ENCODE peak calls at places on chromosome 9, in four cellular contexts. One of them, this sample, is unnamed.

GRCh38 chr9:106783121-106783520 is 79.8 kb upstream of the ZNF462 start:
- DNase-seq in HuH-7: no peak
- DNase-seq in GM12891: no peak
- DNase-seq in brain microvascular endothelial cell: no peak
- DNase-seq in this sample: no peak

GRCh38 chr9:126108240-126108639 is 218.4 kb upstream of the MVB12B start:
- DNase-seq in brain microvascular endothelial cell: peak
- DNase-seq in GM12891: no peak
- DNase-seq in HuH-7: peak
- DNase-seq in this sample: no peak

GRCh38 chr9:77563205-77563604 is 84.9 kb downstream of the GNA14 start:
- DNase-seq in GM12891: no peak
- DNase-seq in HuH-7: no peak
- DNase-seq in brain microvascular endothelial cell: no peak
- DNase-seq in this sample: no peak

GRCh38 chr9:136170291-136170901 is 34.5 kb downstream of the LHX3 start:
- DNase-seq in HuH-7: peak
- DNase-seq in brain microvascular endothelial cell: no peak
- DNase-seq in GM12891: peak
- DNase-seq in this sample: no peak

GRCh38 chr9:4741365-4742031 is 496 bp upstream of the AK3 start:
- DNase-seq in GM12891: no peak
- DNase-seq in brain microvascular endothelial cell: no peak
- DNase-seq in HuH-7: no peak
- DNase-seq in this sample: peak

GRCh38 chr9:27206041-27206440 is 90.9 kb downstream of the EQTN start:
- DNase-seq in GM12891: no peak
- DNase-seq in brain microvascular endothelial cell: no peak
- DNase-seq in HuH-7: no peak
- DNase-seq in this sample: no peak

GRCh38 chr9:77978086-77978781 is 53.4 kb downstream of the GNAQ start:
- DNase-seq in brain microvascular endothelial cell: no peak
- DNase-seq in GM12891: no peak
- DNase-seq in HuH-7: no peak
- DNase-seq in this sample: no peak

GRCh38 chr9:29211681-29212589 is 1638.7 kb upstream of the C9orf72 start:
- DNase-seq in brain microvascular endothelial cell: no peak
- DNase-seq in HuH-7: peak
- DNase-seq in GM12891: peak
- DNase-seq in this sample: peak

GRCh38 chr9:137368431-137369110 is 54.4 kb downstream of the EXD3 start:
- DNase-seq in GM12891: no peak
- DNase-seq in HuH-7: no peak
- DNase-seq in brain microvascular endothelial cell: no peak
- DNase-seq in this sample: no peak

GRCh38 chr9:125829743-125830142 is 82.6 kb downstream of the PBX3 start:
- DNase-seq in brain microvascular endothelial cell: no peak
- DNase-seq in HuH-7: no peak
- DNase-seq in GM12891: no peak
- DNase-seq in this sample: no peak

GRCh38 chr9:88522360-88522759 is 12.6 kb upstream of the NXNL2 start:
- DNase-seq in HuH-7: no peak
- DNase-seq in brain microvascular endothelial cell: no peak
- DNase-seq in GM12891: no peak
- DNase-seq in this sample: no peak

GRCh38 chr9:124389146-124389939 is 25.9 kb downstream of the PSMB7 start:
- DNase-seq in brain microvascular endothelial cell: no peak
- DNase-seq in HuH-7: no peak
- DNase-seq in GM12891: no peak
- DNase-seq in this sample: no peak

GRCh38 chr9:124381073-124381945 is 33.9 kb downstream of the PSMB7 start:
- DNase-seq in HuH-7: no peak
- DNase-seq in GM12891: no peak
- DNase-seq in brain microvascular endothelial cell: peak
- DNase-seq in this sample: no peak

GRCh38 chr9:19629506-19629905 is 159.3 kb downstream of the SLC24A2 start:
- DNase-seq in GM12891: no peak
- DNase-seq in brain microvascular endothelial cell: no peak
- DNase-seq in HuH-7: no peak
- DNase-seq in this sample: no peak

GRCh38 chr9:115226152-115226551 is 108.2 kb upstream of the TNC start:
- DNase-seq in GM12891: no peak
- DNase-seq in brain microvascular endothelial cell: no peak
- DNase-seq in HuH-7: no peak
- DNase-seq in this sample: no peak

GRCh38 chr9:128159073-128159783 is 837 bp upstream of the BBLN start:
- DNase-seq in HuH-7: peak
- DNase-seq in brain microvascular endothelial cell: no peak
- DNase-seq in GM12891: no peak
- DNase-seq in this sample: peak

GRCh38 chr9:14245901-14246525 is 67.9 kb downstream of the NFIB start:
- DNase-seq in GM12891: no peak
- DNase-seq in brain microvascular endothelial cell: peak
- DNase-seq in HuH-7: no peak
- DNase-seq in this sample: no peak

GRCh38 chr9:77750284-77750683 is 102.2 kb upstream of the GNA14 start:
- DNase-seq in GM12891: no peak
- DNase-seq in HuH-7: no peak
- DNase-seq in brain microvascular endothelial cell: no peak
- DNase-seq in this sample: no peak

GRCh38 chr9:10366171-10366779 is 246.5 kb downstream of the PTPRD start:
- DNase-seq in HuH-7: peak
- DNase-seq in brain microvascular endothelial cell: peak
- DNase-seq in GM12891: peak
- DNase-seq in this sample: peak

GRCh38 chr9:109843651-109844050 is 63.7 kb downstream of the PALM2AKAP2 start:
- DNase-seq in HuH-7: no peak
- DNase-seq in brain microvascular endothelial cell: no peak
- DNase-seq in GM12891: no peak
- DNase-seq in this sample: no peak

GRCh38 chr9:129359162-129359811 is 181.2 kb upstream of the IER5L start:
- DNase-seq in brain microvascular endothelial cell: no peak
- DNase-seq in GM12891: no peak
- DNase-seq in HuH-7: no peak
- DNase-seq in this sample: no peak

GRCh38 chr9:459491-460444 is 245.1 kb downstream of the DOCK8 start:
- DNase-seq in GM12891: no peak
- DNase-seq in HuH-7: no peak
- DNase-seq in brain microvascular endothelial cell: no peak
- DNase-seq in this sample: no peak

GRCh38 chr9:107486674-107487520 is 2.7 kb downstream of the KLF4 start:
- DNase-seq in GM12891: no peak
- DNase-seq in brain microvascular endothelial cell: no peak
- DNase-seq in HuH-7: no peak
- DNase-seq in this sample: peak

GRCh38 chr9:137224850-137225694 is at the start of gene CYSRT1:
- DNase-seq in HuH-7: no peak
- DNase-seq in GM12891: no peak
- DNase-seq in brain microvascular endothelial cell: no peak
- DNase-seq in this sample: no peak

GRCh38 chr9:18743976-18744375 is 270.0 kb downstream of the ADAMTSL1 start:
- DNase-seq in HuH-7: no peak
- DNase-seq in brain microvascular endothelial cell: no peak
- DNase-seq in GM12891: no peak
- DNase-seq in this sample: no peak